ENCODE peak calls at places on chromosomes 11 and 22, in six cellular contexts. R is cerebellum; T is fibroblast of mammary gland; J is occipital lobe; N is stimulated activated CD4-positive, alpha-beta T cell treated with anti-CD3 and anti-CD28 coated beads, Interleukin-2, amount 100 ng/mL, for 48 hours; O is hippocampal formation. S is an unnamed sample.

GRCh38 chr11:62374801-62375200 is 37.6 kb downstream of the ASRGL1 start:
- DNase-seq in R (no peak), T (no peak), J (no peak), N (no peak), O (no peak), S (no peak)

GRCh38 chr11:112334381-112334780 is 73.7 kb upstream of the PLET1 start:
- DNase-seq in R (no peak), T (no peak), J (no peak), N (no peak), O (no peak), S (no peak)

GRCh38 chr11:108592591-108593213 is 866 bp downstream of the EXPH5 start:
- DNase-seq in R (peak), T (no peak), J (peak), N (peak), O (peak), S (peak)

GRCh38 chr22:19759459-19759993 is 1.1 kb upstream of the TBX1 start:
- DNase-seq in R (no peak), T (no peak), J (no peak), N (no peak), O (no peak), S (no peak)

GRCh38 chr11:134372961-134373360 is 39.1 kb downstream of the B3GAT1 start:
- DNase-seq in R (no peak), T (no peak), J (peak), N (no peak), O (no peak), S (no peak)

GRCh38 chr11:29527391-29527936 is 489.4 kb downstream of the KCNA4 start:
- DNase-seq in R (no peak), T (peak), J (no peak), N (no peak), O (no peak), S (no peak)

GRCh38 chr11:6251120-6251733 is 8.4 kb upstream of the CCKBR start:
- DNase-seq in R (peak), T (peak), J (no peak), N (peak), O (peak), S (peak)

GRCh38 chr11:100629671-100630070 is 57.4 kb upstream of the ARHGAP42 start:
- DNase-seq in R (no peak), T (peak), J (no peak), N (no peak), O (no peak), S (no peak)

GRCh38 chr22:32794449-32795213 is 6.9 kb upstream of the TIMP3 start:
- DNase-seq in R (no peak), T (no peak), J (no peak), N (no peak), O (peak), S (no peak)

GRCh38 chr11:59615132-59615636 is 390 bp downstream of the OSBP start:
- DNase-seq in R (peak), T (no peak), J (no peak), N (peak), O (no peak), S (peak)

GRCh38 chr11:66854231-66854661 is 2.6 kb upstream of the LRFN4 start:
- DNase-seq in R (no peak), T (no peak), J (no peak), N (no peak), O (no peak), S (no peak)

GRCh38 chr11:103534191-103534590 is 425.0 kb downstream of the DYNC2H1 start:
- DNase-seq in R (no peak), T (no peak), J (no peak), N (no peak), O (no peak), S (no peak)

GRCh38 chr11:120780239-120780638 is 243.7 kb upstream of the TBCEL start:
- DNase-seq in R (no peak), T (no peak), J (no peak), N (no peak), O (no peak), S (no peak)

GRCh38 chr11:19365743-19366410 is 125.1 kb upstream of the E2F8 start:
- DNase-seq in R (no peak), T (peak), J (no peak), N (no peak), O (no peak), S (no peak)

GRCh38 chr11:76288166-76288978 is 82.1 kb upstream of the WNT11 start:
- DNase-seq in R (no peak), T (no peak), J (no peak), N (peak), O (no peak), S (no peak)

GRCh38 chr22:32752868-32753520 is 48.5 kb upstream of the TIMP3 start:
- DNase-seq in R (no peak), T (peak), J (no peak), N (no peak), O (no peak), S (peak)

GRCh38 chr11:2234963-2235362 is 35.4 kb downstream of the ASCL2 start:
- DNase-seq in R (no peak), T (no peak), J (no peak), N (no peak), O (no peak), S (no peak)

GRCh38 chr11:27485930-27486773 is 13.6 kb upstream of the LGR4 start:
- DNase-seq in R (peak), T (peak), J (no peak), N (peak), O (no peak), S (peak)

GRCh38 chr11:70578371-70578770 is 180.0 kb downstream of the CTTN start:
- DNase-seq in R (no peak), T (no peak), J (no peak), N (no peak), O (no peak), S (no peak)

GRCh38 chr22:18156878-18157713 is 7.1 kb downstream of the USP18 start:
- DNase-seq in R (peak), T (peak), J (peak), N (peak), O (peak), S (peak)

GRCh38 chr22:19068784-19069271 is 53.4 kb downstream of the DGCR2 start:
- DNase-seq in R (no peak), T (no peak), J (no peak), N (no peak), O (no peak), S (peak)

GRCh38 chr11:707817-708420 is 1.9 kb downstream of the EPS8L2 start:
- DNase-seq in R (no peak), T (no peak), J (no peak), N (no peak), O (no peak), S (no peak)

GRCh38 chr11:16166571-16166970 is 189.8 kb downstream of the SOX6 start:
- DNase-seq in R (no peak), T (no peak), J (no peak), N (no peak), O (no peak), S (no peak)

S was measured in GM13976.